ENCODE peak calls at places on chromosomes 7 and 10, in five cellular contexts. W is colonic mucosa, I is A549, Z is lower lobe of right lung, H is stomach. X is an unnamed sample.

GRCh38 chr10:95422196-95422595 is 131.4 kb upstream of the PDLIM1 start:
- DNase-seq in W (no peak), H (no peak), Z (no peak), I (no peak), X (no peak)

GRCh38 chr10:91617073-91617580 is 15.7 kb downstream of the PPP1R3C start:
- DNase-seq in W (no peak), Z (no peak), H (no peak), I (peak; percentile 45), X (no peak)

GRCh38 chr7:5231811-5232484 is 41.9 kb downstream of the WIPI2 start:
- DNase-seq in H (no peak), I (no peak), W (no peak), Z (peak; percentile 66), X (no peak)

GRCh38 chr7:27150568-27151340 is 1.6 kb downstream of the HOXA3 start:
- DNase-seq in Z (peak; percentile 82), H (peak; percentile 60), I (peak; percentile 81), W (peak; percentile 81), X (peak; percentile 62)

GRCh38 chr10:43878386-43878785 is 229.7 kb upstream of the ZNF32 start:
- DNase-seq in Z (peak; percentile 44), W (no peak), I (no peak), H (no peak), X (no peak)

GRCh38 chr7:70415179-70415972 is 716.6 kb upstream of the GALNT17 start:
- DNase-seq in Z (no peak), W (no peak), H (no peak), I (no peak), X (no peak)

GRCh38 chr7:68176974-68177373 is 1180.3 kb downstream of the TYW1 start:
- DNase-seq in I (peak; percentile 84), H (peak; percentile 31), Z (no peak), W (peak; percentile 17), X (peak; percentile 54)

GRCh38 chr10:21195149-21195731 is 298.1 kb upstream of the NEBL start:
- DNase-seq in I (peak; percentile 24), W (peak; percentile 30), Z (no peak), H (no peak), X (no peak)

GRCh38 chr7:142798451-142799438 is 28.0 kb downstream of the PRSS2 start:
- DNase-seq in W (no peak), I (no peak), Z (no peak), H (no peak), X (no peak)

GRCh38 chr10:52314822-52315552 is 906 bp downstream of the DKK1 start:
- DNase-seq in Z (no peak), W (no peak), I (peak; percentile 60), H (no peak), X (peak; percentile 13)

GRCh38 chr10:130739016-130739756 is 572.3 kb downstream of the TCERG1L start:
- DNase-seq in H (peak; percentile 15), Z (no peak), I (no peak), W (no peak), X (no peak)

GRCh38 chr10:51892965-51893658 is 193.7 kb upstream of the CSTF2T start:
- DNase-seq in H (no peak), I (peak; percentile 17), W (no peak), Z (no peak), X (no peak)

GRCh38 chr7:1664711-1665591 is 5.1 kb upstream of the ELFN1 start:
- DNase-seq in Z (peak; percentile 56), I (peak; percentile 74), H (peak; percentile 60), W (peak; percentile 50), X (peak; percentile 53)

GRCh38 chr7:149817301-149817771 is 20.8 kb upstream of the ZNF862 start:
- DNase-seq in Z (peak; percentile 32), I (no peak), H (no peak), W (no peak), X (no peak)

GRCh38 chr10:90418869-90419652 is 438.8 kb downstream of the HTR7 start:
- DNase-seq in W (no peak), H (no peak), Z (no peak), I (peak; percentile 35), X (no peak)

GRCh38 chr10:48364659-48365405 is 58.4 kb downstream of the MAPK8 start:
- DNase-seq in Z (no peak), H (no peak), W (no peak), I (peak; percentile 53), X (no peak)

GRCh38 chr7:129315916-129316315 is 91.1 kb downstream of the AHCYL2 start:
- DNase-seq in Z (no peak), H (no peak), I (no peak), W (no peak), X (peak; percentile 30)

DNA sequence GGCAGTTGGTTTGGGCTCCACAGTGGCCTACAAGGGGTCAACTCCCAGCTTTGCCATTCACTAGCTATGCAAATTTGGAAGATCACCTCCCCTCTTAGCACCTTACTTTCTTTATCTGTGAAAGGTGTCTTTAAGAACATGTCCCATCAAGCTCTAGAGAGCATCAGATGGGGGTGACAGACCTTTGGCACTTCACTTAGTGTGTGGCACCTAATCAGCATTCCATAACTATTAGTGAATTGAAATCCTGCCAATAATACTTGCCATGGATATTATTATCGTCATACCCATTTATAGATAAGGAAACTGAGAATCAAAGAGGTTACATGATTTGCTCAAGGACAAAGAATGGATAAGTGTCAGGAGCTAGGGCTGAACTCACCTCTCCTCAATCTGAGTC is 51.9 kb downstream of the PLPP4 start:
- DNase-seq in Z (no peak), W (no peak), H (no peak), I (no peak), X (no peak)
- H3K4me1 ChIP-seq in Z (no peaks in the 10 kb centered on the region), W (no peaks in the 10 kb centered on the region), H (no peaks in the 10 kb centered on the region), I (no peaks in the 10 kb centered on the region), X (no peaks in the 10 kb centered on the region)

DNA sequence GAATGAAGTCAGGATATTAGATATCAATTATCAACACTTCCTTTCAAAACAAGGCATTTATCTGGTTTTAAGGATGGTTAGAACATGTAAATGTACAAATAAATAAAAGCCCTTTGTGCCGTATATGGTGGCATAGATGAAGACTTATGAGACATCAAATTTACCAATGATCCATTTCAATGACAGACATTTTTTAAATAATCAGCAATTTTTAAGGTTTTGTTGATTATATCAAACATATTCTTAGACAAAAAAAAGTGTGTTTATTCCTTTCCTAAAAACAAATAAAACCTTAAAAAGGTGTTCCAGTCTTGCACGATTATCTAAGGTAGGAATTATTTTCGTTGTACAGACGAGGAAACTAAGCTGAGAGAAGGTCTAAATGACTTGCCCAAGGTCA is 13.8 kb downstream of the APBB1IP start:
- DNase-seq in I (no peak), Z (no peak), H (no peak), W (no peak), X (no peak)
- H3K4me1 ChIP-seq in I (peaks cover 5% of the 10 kb centered on the region), Z (peaks cover 11% of the 10 kb centered on the region), H (no peaks in the 10 kb centered on the region), W (no peaks in the 10 kb centered on the region), X (no peaks in the 10 kb centered on the region)

GRCh38 chr10:132409667-132410028 is 12.6 kb downstream of the PWWP2B start:
- DNase-seq in W (no peak), H (no peak), Z (no peak), I (no peak), X (peak; percentile 37)
- H3K4me1 ChIP-seq in W (peaks cover 40% of the 10 kb centered on the region), H (peaks cover 90% of the 10 kb centered on the region), Z (peaks cover 69% of the 10 kb centered on the region), I (peaks cover 3% of the 10 kb centered on the region), X (peaks cover 96% of the 10 kb centered on the region)

DNA sequence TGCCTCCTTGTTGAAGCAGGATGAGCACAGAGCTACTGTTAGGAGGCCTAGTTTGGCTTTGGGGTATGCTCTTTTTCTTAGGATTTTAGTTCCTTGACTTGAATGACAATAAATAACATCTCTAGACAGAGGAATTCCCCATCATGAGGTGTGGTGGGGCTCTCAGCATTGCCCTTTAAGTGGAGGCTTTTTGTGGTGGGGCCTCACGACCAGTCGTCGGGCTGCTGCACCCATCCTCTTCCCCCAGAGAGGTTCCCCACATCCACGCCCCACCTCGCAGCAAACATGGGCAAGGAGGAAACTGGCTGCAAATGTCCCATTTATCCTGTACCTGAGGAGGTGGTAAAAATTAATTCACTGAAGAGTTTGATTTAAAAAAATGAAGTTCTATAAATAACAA is 36.1 kb upstream of the TARP start:
- DNase-seq in W (no peak), Z (no peak), H (no peak), I (no peak), X (no peak)
- H3K4me1 ChIP-seq in W (no peaks in the 10 kb centered on the region), Z (peaks cover 14% of the 10 kb centered on the region), H (peaks cover 17% of the 10 kb centered on the region), I (peaks cover 7% of the 10 kb centered on the region), X (no peaks in the 10 kb centered on the region)

GRCh38 chr10:29804025-29804852 is 169.5 kb upstream of the SVIL start:
- DNase-seq in H (peak; percentile 37), I (peak; percentile 85), W (peak; percentile 75), Z (peak; percentile 39), X (peak; percentile 23)

GRCh38 chr10:29794776-29795635 is 160.2 kb upstream of the SVIL start:
- DNase-seq in W (no peak), Z (no peak), I (no peak), H (no peak), X (no peak)

GRCh38 chr10:29797616-29798015 is 162.8 kb upstream of the SVIL start:
- DNase-seq in W (no peak), I (no peak), H (no peak), Z (no peak), X (no peak)

GRCh38 chr10:29795856-29796255 is 161.1 kb upstream of the SVIL start:
- DNase-seq in H (no peak), Z (no peak), I (no peak), W (no peak), X (no peak)

DNA sequence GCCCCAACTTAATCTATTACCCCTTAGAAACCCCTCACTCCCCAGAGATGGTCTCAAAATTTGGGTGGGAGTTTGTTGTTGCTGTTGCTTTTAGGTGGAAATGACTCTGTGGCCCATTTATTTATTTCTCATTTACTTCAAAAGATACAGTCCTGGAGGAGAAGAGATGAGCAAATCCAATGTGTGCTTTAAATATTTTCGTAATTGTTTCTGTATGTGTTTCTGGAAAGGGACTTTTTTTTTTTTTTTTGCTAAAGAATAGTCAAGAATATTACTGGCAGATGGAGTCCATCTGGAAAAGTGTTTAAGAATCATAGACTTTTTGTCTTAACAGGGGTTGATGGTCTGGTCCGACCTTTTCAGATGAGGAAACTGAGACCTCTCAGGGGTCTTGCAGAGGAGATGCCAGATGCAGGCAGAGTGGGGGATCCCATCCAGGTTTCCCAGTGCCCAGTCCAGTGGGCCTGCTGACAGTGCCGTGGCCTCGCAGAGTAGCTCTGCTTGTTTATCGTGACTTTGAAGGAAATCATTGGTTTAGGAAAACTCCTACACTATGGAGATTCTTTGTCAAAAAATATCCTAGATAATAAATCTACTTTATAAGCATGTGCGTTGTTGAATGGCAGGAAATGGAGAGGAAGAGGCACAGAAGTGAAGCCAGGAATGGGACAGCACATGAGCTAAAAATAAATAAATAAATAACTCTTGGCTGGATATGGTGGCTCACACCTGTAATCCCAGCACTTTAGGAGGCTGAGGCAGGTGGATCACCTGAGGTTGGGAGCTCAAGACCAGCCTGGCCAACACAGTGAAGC is 164.3 kb upstream of the SVIL start:
- DNase-seq in W (no peak), H (no peak), Z (no peak), I (no peak), X (no peak)
- H3K4me1 ChIP-seq in W (peaks cover 10% of the 10 kb centered on the region), H (peaks cover 19% of the 10 kb centered on the region), Z (peaks cover 25% of the 10 kb centered on the region), I (peaks cover 31% of the 10 kb centered on the region), X (peaks cover 10% of the 10 kb centered on the region)

DNA sequence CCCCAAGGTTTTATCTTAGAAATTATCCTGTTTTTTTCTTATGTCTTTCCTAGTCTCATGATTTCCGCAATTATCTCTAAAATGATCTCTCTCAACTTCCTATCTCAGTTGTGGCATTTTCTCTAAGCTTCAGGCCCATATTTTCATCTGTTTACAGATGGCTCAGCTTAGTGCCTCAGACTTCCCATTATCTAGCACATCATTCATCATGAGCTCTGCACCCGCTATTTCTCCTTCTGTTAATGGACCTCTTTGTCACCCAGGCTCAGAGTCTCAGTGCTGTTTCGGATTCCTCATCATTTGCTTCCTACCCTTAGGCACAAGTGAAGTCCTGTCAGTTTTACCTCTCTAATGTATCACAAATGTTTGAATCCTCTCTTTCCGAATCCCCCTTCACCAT is 84.1 kb downstream of the BMPR1A start:
- DNase-seq in Z (no peak), W (no peak), I (no peak), H (no peak), X (no peak)
- H3K4me1 ChIP-seq in Z (no peaks in the 10 kb centered on the region), W (no peaks in the 10 kb centered on the region), I (no peaks in the 10 kb centered on the region), H (peaks cover 31% of the 10 kb centered on the region), X (no peaks in the 10 kb centered on the region)